ENCODE peak calls at places on chromosome 10, in four cellular contexts. B is thoracic aorta; M is heart right ventricle; S is CD4-positive, CD25-positive, alpha-beta regulatory T cell. J is an unnamed sample.

GRCh38 chr10:90328896-90329295 is 528.9 kb downstream of the HTR7 start:
- DNase-seq in B (no peak), M (no peak), S (no peak), J (no peak)

GRCh38 chr10:31683682-31684081 is 244.9 kb downstream of the ARHGAP12 start:
- DNase-seq in B (no peak), M (no peak), S (no peak), J (no peak)

GRCh38 chr10:14200645-14201534 is 129.8 kb downstream of the FRMD4A start:
- DNase-seq in B (no peak), M (no peak), S (no peak), J (no peak)

GRCh38 chr10:121598261-121599249 is at the start of gene FGFR2:
- DNase-seq in B (no peak), M (peak; percentile 69), S (no peak), J (peak; percentile 77)

GRCh38 chr10:14876764-14877163 is 1.9 kb upstream of the SUV39H2 start:
- DNase-seq in B (no peak), M (peak; percentile 42), S (no peak), J (no peak)

GRCh38 chr10:11180228-11180627 is 162.6 kb downstream of the CELF2 start:
- DNase-seq in B (no peak), M (no peak), S (peak; percentile 52), J (no peak)

GRCh38 chr10:51926336-51926735 is 226.9 kb upstream of the CSTF2T start:
- DNase-seq in B (no peak), M (no peak), S (no peak), J (no peak)

GRCh38 chr10:79242620-79243152 is 104.6 kb upstream of the PPIF start:
- DNase-seq in B (no peak), M (peak; percentile 59), S (peak; percentile 29), J (no peak)

GRCh38 chr10:122854648-122855047 is 9.0 kb upstream of the CUZD1 start:
- DNase-seq in B (no peak), M (no peak), S (no peak), J (no peak)

GRCh38 chr10:69901022-69901421 is 99.3 kb downstream of the COL13A1 start:
- DNase-seq in B (no peak), M (no peak), S (no peak), J (no peak)

GRCh38 chr10:11147723-11148122 is 130.1 kb downstream of the CELF2 start:
- DNase-seq in B (no peak), M (no peak), S (no peak), J (no peak)

GRCh38 chr10:67883710-67884312 is 645 bp upstream of the SIRT1 start:
- DNase-seq in B (no peak), M (peak; percentile 5), S (no peak), J (no peak)

GRCh38 chr10:11587860-11588259 is 23.6 kb downstream of the USP6NL start:
- DNase-seq in B (no peak), M (no peak), S (no peak), J (no peak)

GRCh38 chr10:23192741-23193434 is 776 bp downstream of the PTF1A start:
- DNase-seq in B (no peak), M (no peak), S (no peak), J (no peak)

GRCh38 chr10:2798340-2798739 is 269.0 kb upstream of the PFKP start:
- DNase-seq in B (no peak), M (no peak), S (no peak), J (no peak)

GRCh38 chr10:30625110-30625509 is 4.4 kb downstream of the LYZL2 start:
- DNase-seq in B (no peak), M (no peak), S (no peak), J (no peak)

GRCh38 chr10:15290150-15290549 is 80.9 kb downstream of the FAM171A1 start:
- DNase-seq in B (no peak), M (no peak), S (no peak), J (no peak)

GRCh38 chr10:132398566-132398991 is 1.6 kb downstream of the PWWP2B start:
- DNase-seq in B (no peak), M (no peak), S (no peak), J (peak; percentile 29)

GRCh38 chr10:108147346-108147745 is 982.8 kb upstream of the SORCS1 start:
- DNase-seq in B (no peak), M (no peak), S (no peak), J (no peak)

GRCh38 chr10:43215758-43216455 is 51.0 kb downstream of the RASGEF1A start:
- DNase-seq in B (no peak), M (no peak), S (no peak), J (no peak)

GRCh38 chr10:4595920-4596319 is 230.1 kb upstream of the AKR1E2 start:
- DNase-seq in B (no peak), M (no peak), S (no peak), J (no peak)

GRCh38 chr10:26621889-26622681 is 75.4 kb upstream of the PDSS1 start:
- DNase-seq in B (no peak), M (no peak), S (no peak), J (peak; percentile 69)

GRCh38 chr10:124674768-124675222 is 69.4 kb downstream of the FAM53B start:
- DNase-seq in B (no peak), M (no peak), S (no peak), J (peak; percentile 64)

GRCh38 chr10:128050117-128050516 is 76.1 kb downstream of the MKI67 start:
- DNase-seq in B (no peak), M (no peak), S (no peak), J (no peak)

GRCh38 chr10:108375691-108376090 is 1211.2 kb upstream of the SORCS1 start:
- DNase-seq in B (no peak), M (no peak), S (no peak), J (no peak)

GRCh38 chr10:64060389-64060788 is 539.2 kb downstream of the REEP3 start:
- DNase-seq in B (no peak), M (no peak), S (no peak), J (no peak)

GRCh38 chr10:64062793-64063192 is 541.6 kb downstream of the REEP3 start:
- DNase-seq in B (no peak), M (no peak), S (no peak), J (no peak)

GRCh38 chr10:64054392-64054791 is 533.2 kb downstream of the REEP3 start:
- DNase-seq in B (no peak), M (no peak), S (no peak), J (no peak)

DNA sequence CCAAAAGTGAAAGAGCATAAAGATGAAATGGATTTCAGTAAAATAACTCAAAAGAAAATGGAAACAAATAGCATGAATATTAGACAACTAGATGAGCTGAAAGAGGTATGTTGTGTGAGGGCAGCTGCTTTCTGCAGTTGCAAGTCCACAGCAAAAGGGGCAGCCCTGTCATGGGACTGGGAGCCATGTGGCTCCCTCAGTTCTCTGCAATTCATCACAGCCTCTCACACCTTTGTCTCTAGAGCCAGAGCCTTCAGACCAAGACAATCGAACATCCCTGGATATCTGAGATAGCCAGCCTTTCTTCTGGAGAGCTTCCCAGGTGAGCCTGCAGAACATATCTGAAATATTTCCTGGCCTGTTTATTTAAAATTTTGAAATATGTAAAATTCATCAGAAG is 538.7 kb downstream of the REEP3 start:
- DNase-seq in B (no peak), M (no peak), S (no peak), J (no peak)
- H3K27ac ChIP-seq in B (no peak overlapping the region), M (no peak overlapping the region), S (no peak overlapping the region), J (no peak overlapping the region)

DNA sequence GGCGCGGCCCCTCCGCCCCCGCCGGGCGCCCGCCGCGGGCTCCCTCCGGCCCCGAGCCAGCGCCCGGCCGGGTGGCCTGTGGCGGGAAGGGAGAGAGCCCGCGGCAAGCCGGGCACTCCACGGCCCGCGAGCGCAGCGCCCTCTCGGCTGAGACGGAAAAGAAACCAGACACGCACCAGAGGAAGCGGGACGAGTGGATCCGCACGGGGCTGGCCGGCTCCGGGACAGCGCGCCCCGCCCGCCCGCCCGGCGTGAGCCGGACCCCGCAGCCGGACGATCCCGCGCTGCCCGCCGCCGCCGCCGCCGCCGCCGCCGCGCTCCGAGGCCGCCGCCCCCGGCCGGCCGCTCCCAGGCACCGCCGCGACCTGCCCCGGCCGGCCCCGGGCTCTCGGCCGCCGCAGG is 300 bp downstream of the ARHGAP21 start:
- DNase-seq in B (no peak), M (no peak), S (peak; percentile 10), J (no peak)
- H3K4me1 ChIP-seq in B (peaks cover 7% of the 10 kb centered on the region), M (peaks cover 35% of the 10 kb centered on the region), S (peaks cover 29% of the 10 kb centered on the region), J (peaks cover 2% of the 10 kb centered on the region)

GRCh38 chr10:77840636-77841035 is 85.9 kb downstream of the DLG5 start:
- DNase-seq in B (no peak), M (no peak), S (no peak), J (no peak)

GRCh38 chr10:77843264-77843663 is 83.3 kb downstream of the DLG5 start:
- DNase-seq in B (no peak), M (no peak), S (no peak), J (no peak)

GRCh38 chr10:77842652-77843212 is 83.8 kb downstream of the DLG5 start:
- DNase-seq in B (no peak), M (no peak), S (no peak), J (no peak)

GRCh38 chr10:77844177-77844576 is 82.4 kb downstream of the DLG5 start:
- DNase-seq in B (no peak), M (no peak), S (no peak), J (no peak)

DNA sequence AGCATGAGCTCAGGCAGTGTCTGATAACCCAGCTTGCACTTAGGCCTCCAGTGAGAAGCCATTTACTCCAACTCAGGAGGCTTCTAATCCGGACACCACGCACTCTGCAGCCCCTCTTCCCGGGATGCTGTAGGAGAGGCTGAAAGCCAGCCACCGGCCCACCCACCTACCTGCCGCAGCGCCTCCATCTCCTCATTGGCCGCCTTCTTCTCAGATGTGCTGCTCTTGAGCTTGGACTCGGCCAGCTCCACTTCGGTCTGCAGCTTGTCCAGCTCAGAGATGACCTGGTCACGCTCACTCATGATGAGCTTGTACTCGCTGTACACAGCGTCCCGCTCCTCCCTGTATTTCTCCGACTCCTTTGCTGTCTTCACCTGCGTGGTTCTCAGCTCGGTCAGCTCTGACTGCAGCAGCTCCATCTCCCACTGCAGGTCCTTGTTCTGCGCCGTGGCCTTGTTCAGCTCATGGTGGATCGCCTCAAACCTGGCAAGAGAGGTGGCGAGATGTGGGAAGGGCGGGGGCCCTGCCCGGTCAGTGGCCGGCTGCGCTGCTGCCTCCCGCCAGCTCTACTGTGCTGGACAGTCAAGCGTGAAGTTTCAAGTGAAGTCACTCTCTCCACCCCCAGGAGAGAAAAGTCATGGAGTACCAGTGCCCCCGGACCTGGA is 84.7 kb downstream of the DLG5 start:
- DNase-seq in B (no peak), M (no peak), S (no peak), J (no peak)
- H3K36me3 ChIP-seq in B (peaks cover 44% of the 10 kb centered on the region), M (no peaks in the 10 kb centered on the region), S (no peaks in the 10 kb centered on the region), J (no peaks in the 10 kb centered on the region)

DNA sequence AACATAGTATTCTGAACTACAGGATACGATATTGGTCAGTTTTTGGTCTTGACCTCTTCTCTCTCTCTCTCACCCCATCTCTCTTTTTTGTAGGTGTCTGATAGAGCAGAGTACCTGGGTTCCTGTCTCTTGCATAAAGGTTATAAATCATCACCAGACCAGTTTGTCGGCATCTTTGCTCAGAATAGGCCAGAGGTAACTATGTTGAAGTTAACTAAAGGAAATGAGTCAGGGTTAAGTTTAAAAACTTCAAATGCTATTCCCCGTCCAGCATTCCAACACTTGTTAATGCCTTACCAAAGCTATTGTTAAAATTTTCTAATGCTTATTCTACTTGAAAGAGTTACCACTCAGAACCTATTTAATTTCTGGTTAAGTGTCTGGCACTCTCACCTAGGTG is 30.7 kb downstream of the ACSL5 start:
- DNase-seq in B (no peak), M (no peak), S (no peak), J (no peak)
- H3K27ac ChIP-seq in B (no peak overlapping the region), M (no peak overlapping the region), S (no peak overlapping the region), J (no peak overlapping the region)

GRCh38 chr10:119042169-119042568 is 12.7 kb downstream of the NANOS1 start:
- DNase-seq in B (no peak), M (no peak), S (no peak), J (no peak)
- H3K4me1 ChIP-seq in B (no peaks in the 10 kb centered on the region), M (no peaks in the 10 kb centered on the region), S (no peaks in the 10 kb centered on the region), J (no peaks in the 10 kb centered on the region)

GRCh38 chr10:44378626-44379025 is 6.3 kb downstream of the CXCL12 start:
- DNase-seq in B (no peak), M (no peak), S (no peak), J (no peak)
- H3K36me3 ChIP-seq in B (peaks cover 6% of the 10 kb centered on the region), M (peaks cover 7% of the 10 kb centered on the region), S (no peaks in the 10 kb centered on the region), J (no peaks in the 10 kb centered on the region)

J was measured in lung.